ENCODE peak calls at places on chromosomes 12 and 14, in six cellular contexts. One of them, this sample, is unnamed.

GRCh38 chr12:115451785-115452736 is 768.1 kb upstream of the TBX3 start:
- DNase-seq in HepG2: peak
- DNase-seq in A549: peak
- DNase-seq in K562: peak
- DNase-seq in endothelial cell of umbilical vein: no peak
- DNase-seq in GM12878: no peak
- DNase-seq in this sample: no peak

GRCh38 chr12:123129651-123130050 is 21.2 kb downstream of the PITPNM2 start:
- DNase-seq in A549: no peak
- DNase-seq in GM12878: no peak
- DNase-seq in HepG2: no peak
- DNase-seq in K562: no peak
- DNase-seq in endothelial cell of umbilical vein: no peak
- DNase-seq in this sample: no peak

GRCh38 chr12:85835810-85836715 is at the start of gene RASSF9:
- DNase-seq in HepG2: peak
- DNase-seq in K562: no peak
- DNase-seq in GM12878: no peak
- DNase-seq in endothelial cell of umbilical vein: peak
- DNase-seq in A549: no peak
- DNase-seq in this sample: no peak

GRCh38 chr12:69843653-69844052 is 18.6 kb downstream of the MYRFL start:
- DNase-seq in HepG2: no peak
- DNase-seq in endothelial cell of umbilical vein: no peak
- DNase-seq in K562: no peak
- DNase-seq in A549: no peak
- DNase-seq in GM12878: no peak
- DNase-seq in this sample: no peak

GRCh38 chr12:5210918-5211290 is 167.2 kb downstream of the KCNA5 start:
- DNase-seq in endothelial cell of umbilical vein: no peak
- DNase-seq in HepG2: no peak
- DNase-seq in A549: no peak
- DNase-seq in GM12878: no peak
- DNase-seq in K562: no peak
- DNase-seq in this sample: no peak

GRCh38 chr14:61388173-61388975 is 67.0 kb downstream of the PRKCH start:
- DNase-seq in HepG2: no peak
- DNase-seq in A549: no peak
- DNase-seq in GM12878: peak
- DNase-seq in endothelial cell of umbilical vein: peak
- DNase-seq in K562: no peak
- DNase-seq in this sample: no peak

GRCh38 chr12:94973202-94973601 is 30.3 kb downstream of the NDUFA12 start:
- DNase-seq in K562: no peak
- DNase-seq in A549: no peak
- DNase-seq in endothelial cell of umbilical vein: no peak
- DNase-seq in GM12878: no peak
- DNase-seq in HepG2: no peak
- DNase-seq in this sample: no peak

GRCh38 chr14:36976571-36977023 is 195.8 kb downstream of the SLC25A21 start:
- DNase-seq in A549: no peak
- DNase-seq in K562: peak
- DNase-seq in GM12878: no peak
- DNase-seq in HepG2: peak
- DNase-seq in endothelial cell of umbilical vein: no peak
- DNase-seq in this sample: peak

GRCh38 chr12:4177257-4177656 is 96.3 kb upstream of the CCND2 start:
- DNase-seq in endothelial cell of umbilical vein: no peak
- DNase-seq in A549: no peak
- DNase-seq in GM12878: no peak
- DNase-seq in K562: no peak
- DNase-seq in HepG2: no peak
- DNase-seq in this sample: peak

GRCh38 chr12:50627491-50627890 is 122.7 kb downstream of the DIP2B start:
- DNase-seq in GM12878: no peak
- DNase-seq in endothelial cell of umbilical vein: no peak
- DNase-seq in A549: no peak
- DNase-seq in HepG2: no peak
- DNase-seq in K562: no peak
- DNase-seq in this sample: no peak

GRCh38 chr14:105900398-105901160 is 374.2 kb downstream of the TMEM121 start:
- DNase-seq in K562: no peak
- DNase-seq in HepG2: no peak
- DNase-seq in A549: no peak
- DNase-seq in GM12878: no peak
- DNase-seq in endothelial cell of umbilical vein: no peak
- DNase-seq in this sample: no peak

GRCh38 chr14:36258241-36258640 is 62.2 kb downstream of the MBIP start:
- DNase-seq in A549: no peak
- DNase-seq in endothelial cell of umbilical vein: no peak
- DNase-seq in GM12878: no peak
- DNase-seq in K562: no peak
- DNase-seq in HepG2: no peak
- DNase-seq in this sample: no peak

GRCh38 chr14:68027276-68027675 is 207.7 kb downstream of the RAD51B start:
- DNase-seq in K562: no peak
- DNase-seq in endothelial cell of umbilical vein: no peak
- DNase-seq in GM12878: no peak
- DNase-seq in A549: no peak
- DNase-seq in HepG2: no peak
- DNase-seq in this sample: no peak

GRCh38 chr14:35231207-35231755 is 60.9 kb upstream of the PSMA6 start:
- DNase-seq in K562: no peak
- DNase-seq in A549: no peak
- DNase-seq in GM12878: no peak
- DNase-seq in HepG2: no peak
- DNase-seq in endothelial cell of umbilical vein: no peak
- DNase-seq in this sample: no peak

GRCh38 chr14:34111933-34112332 is 161.1 kb upstream of the EGLN3 start:
- DNase-seq in GM12878: no peak
- DNase-seq in HepG2: no peak
- DNase-seq in K562: no peak
- DNase-seq in A549: no peak
- DNase-seq in endothelial cell of umbilical vein: no peak
- DNase-seq in this sample: no peak

GRCh38 chr12:98208846-98209245 is 306.5 kb upstream of the TMPO start:
- DNase-seq in endothelial cell of umbilical vein: no peak
- DNase-seq in GM12878: no peak
- DNase-seq in HepG2: no peak
- DNase-seq in A549: no peak
- DNase-seq in K562: no peak
- DNase-seq in this sample: no peak

GRCh38 chr14:54322668-54323380 is 74.0 kb upstream of the CDKN3 start:
- DNase-seq in A549: no peak
- DNase-seq in HepG2: no peak
- DNase-seq in GM12878: no peak
- DNase-seq in K562: no peak
- DNase-seq in endothelial cell of umbilical vein: no peak
- DNase-seq in this sample: no peak

GRCh38 chr12:127688901-127689428 is 578.0 kb upstream of the TMEM132C start:
- DNase-seq in HepG2: no peak
- DNase-seq in A549: no peak
- DNase-seq in K562: no peak
- DNase-seq in GM12878: no peak
- DNase-seq in endothelial cell of umbilical vein: no peak
- DNase-seq in this sample: no peak

GRCh38 chr14:94542811-94543449 is 18.3 kb upstream of the SERPINA4 start:
- DNase-seq in endothelial cell of umbilical vein: no peak
- DNase-seq in GM12878: no peak
- DNase-seq in A549: no peak
- DNase-seq in HepG2: no peak
- DNase-seq in K562: no peak
- DNase-seq in this sample: no peak

GRCh38 chr14:74038015-74038859 is 19.1 kb downstream of the BBOF1 start:
- DNase-seq in GM12878: no peak
- DNase-seq in A549: peak
- DNase-seq in K562: peak
- DNase-seq in HepG2: peak
- DNase-seq in endothelial cell of umbilical vein: peak
- DNase-seq in this sample: peak

GRCh38 chr12:132027636-132028035 is 77.9 kb downstream of the EP400 start:
- DNase-seq in A549: no peak
- DNase-seq in HepG2: no peak
- DNase-seq in K562: no peak
- DNase-seq in endothelial cell of umbilical vein: no peak
- DNase-seq in GM12878: no peak
- DNase-seq in this sample: no peak

GRCh38 chr12:133204264-133204603 is 22.9 kb downstream of the ZNF268 start:
- DNase-seq in GM12878: no peak
- DNase-seq in K562: no peak
- DNase-seq in HepG2: no peak
- DNase-seq in endothelial cell of umbilical vein: no peak
- DNase-seq in A549: no peak
- DNase-seq in this sample: peak

GRCh38 chr12:121175383-121176119 is 34.4 kb upstream of the P2RX4 start:
- DNase-seq in HepG2: no peak
- DNase-seq in GM12878: no peak
- DNase-seq in A549: no peak
- DNase-seq in K562: peak
- DNase-seq in endothelial cell of umbilical vein: no peak
- DNase-seq in this sample: peak

GRCh38 chr14:56995010-56995409 is 184.7 kb upstream of the OTX2 start:
- DNase-seq in endothelial cell of umbilical vein: no peak
- DNase-seq in GM12878: no peak
- DNase-seq in K562: no peak
- DNase-seq in A549: no peak
- DNase-seq in HepG2: peak
- DNase-seq in this sample: no peak

GRCh38 chr14:103207038-103207403 is 83.8 kb downstream of the TNFAIP2 start:
- DNase-seq in GM12878: no peak
- DNase-seq in endothelial cell of umbilical vein: no peak
- DNase-seq in K562: peak
- DNase-seq in HepG2: no peak
- DNase-seq in A549: no peak
- DNase-seq in this sample: no peak

GRCh38 chr12:53051058-53051880 is 1.4 kb downstream of the TNS2 start:
- DNase-seq in GM12878: no peak
- DNase-seq in HepG2: peak
- DNase-seq in endothelial cell of umbilical vein: peak
- DNase-seq in K562: peak
- DNase-seq in A549: no peak
- DNase-seq in this sample: peak

GRCh38 chr12:105878964-105879363 is 259.8 kb downstream of the NUAK1 start:
- DNase-seq in endothelial cell of umbilical vein: peak
- DNase-seq in K562: no peak
- DNase-seq in A549: no peak
- DNase-seq in GM12878: no peak
- DNase-seq in HepG2: no peak
- DNase-seq in this sample: no peak

GRCh38 chr14:59788176-59788575 is 82.4 kb downstream of the RTN1 start:
- DNase-seq in GM12878: no peak
- DNase-seq in K562: no peak
- DNase-seq in endothelial cell of umbilical vein: no peak
- DNase-seq in HepG2: no peak
- DNase-seq in A549: no peak
- DNase-seq in this sample: no peak
- TF ChIP-seq MYC in GM12878: no peak
- TF ChIP-seq MYC in K562: no peak
- TF ChIP-seq MYC in endothelial cell of umbilical vein: no peak
- TF ChIP-seq MYC in HepG2: no peak
- TF ChIP-seq MYC in A549: no peak
- TF ChIP-seq MYC in this sample: no peak

GRCh38 chr12:124906606-124907261 is 7.7 kb downstream of the UBC start:
- DNase-seq in HepG2: peak
- DNase-seq in K562: peak
- DNase-seq in GM12878: peak
- DNase-seq in endothelial cell of umbilical vein: peak
- DNase-seq in A549: peak
- DNase-seq in this sample: peak

GRCh38 chr12:124913474-124914391 is 717 bp downstream of the UBC start:
- DNase-seq in endothelial cell of umbilical vein: peak
- DNase-seq in K562: peak
- DNase-seq in HepG2: peak
- DNase-seq in A549: no peak
- DNase-seq in GM12878: no peak
- DNase-seq in this sample: peak

GRCh38 chr12:124909831-124910560 is 4.5 kb downstream of the UBC start:
- DNase-seq in endothelial cell of umbilical vein: no peak
- DNase-seq in HepG2: no peak
- DNase-seq in GM12878: no peak
- DNase-seq in K562: peak
- DNase-seq in A549: no peak
- DNase-seq in this sample: peak

GRCh38 chr12:124914392-124915248 is at the start of gene UBC:
- DNase-seq in HepG2: peak
- DNase-seq in A549: no peak
- DNase-seq in K562: peak
- DNase-seq in GM12878: no peak
- DNase-seq in endothelial cell of umbilical vein: peak
- DNase-seq in this sample: peak

GRCh38 chr12:124910561-124911478 is 3.6 kb downstream of the UBC start:
- DNase-seq in A549: no peak
- DNase-seq in endothelial cell of umbilical vein: no peak
- DNase-seq in HepG2: no peak
- DNase-seq in GM12878: no peak
- DNase-seq in K562: peak
- DNase-seq in this sample: peak
- TF ChIP-seq POLR2A in A549: peak
- TF ChIP-seq POLR2A in endothelial cell of umbilical vein: no peak
- TF ChIP-seq POLR2A in HepG2: peak
- TF ChIP-seq POLR2A in GM12878: peak
- TF ChIP-seq POLR2A in K562: peak
- TF ChIP-seq POLR2A in this sample: peak

DNA sequence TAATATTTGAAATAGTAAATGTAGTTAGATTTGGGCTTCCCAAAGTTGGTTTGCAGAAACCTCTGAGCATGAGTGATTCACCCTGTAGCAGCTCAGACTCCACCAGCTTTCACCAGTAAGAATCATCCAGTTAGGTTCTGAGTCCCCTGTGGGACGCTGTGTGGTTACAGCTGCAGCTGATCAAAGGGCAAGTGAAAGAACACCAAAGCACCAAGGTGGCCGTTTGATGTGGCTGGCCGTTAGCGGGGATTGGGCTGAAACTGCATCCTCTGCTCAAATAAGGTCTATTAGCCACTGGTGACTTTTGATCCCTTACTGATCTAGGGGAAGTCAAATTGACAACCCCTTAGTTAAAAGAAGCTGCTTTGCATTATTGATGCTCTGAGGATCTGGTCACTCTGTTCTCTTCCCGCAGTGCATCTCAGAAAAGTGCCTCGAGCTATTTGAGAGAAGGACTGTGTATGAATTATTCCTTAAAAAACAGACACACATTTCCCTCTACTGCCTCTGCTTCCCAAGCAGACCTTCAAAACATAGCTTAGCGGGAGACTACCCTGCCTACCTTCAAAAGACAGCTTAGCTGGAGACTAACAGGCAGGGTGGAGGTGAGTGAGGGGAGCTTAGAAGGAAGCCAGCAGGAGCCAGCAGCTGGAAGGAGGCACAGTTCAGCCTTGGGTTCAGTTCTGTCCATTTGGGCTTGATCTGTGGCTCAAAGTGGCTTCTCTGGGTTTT is 3.7 kb downstream of the ABHD12B start:
- DNase-seq in HepG2: peak
- DNase-seq in A549: no peak
- DNase-seq in K562: no peak
- DNase-seq in endothelial cell of umbilical vein: no peak
- DNase-seq in GM12878: peak
- DNase-seq in this sample: peak
- TF ChIP-seq MYC in HepG2: no peak
- TF ChIP-seq MYC in A549: no peak
- TF ChIP-seq MYC in K562: no peak
- TF ChIP-seq MYC in endothelial cell of umbilical vein: no peak
- TF ChIP-seq MYC in GM12878: no peak
- TF ChIP-seq MYC in this sample: no peak

GRCh38 chr14:97350894-97351713 is 553.9 kb downstream of the VRK1 start:
- DNase-seq in HepG2: no peak
- DNase-seq in A549: no peak
- DNase-seq in GM12878: no peak
- DNase-seq in K562: no peak
- DNase-seq in endothelial cell of umbilical vein: no peak
- DNase-seq in this sample: no peak
- TF ChIP-seq POLR2A in HepG2: no peak
- TF ChIP-seq POLR2A in A549: no peak
- TF ChIP-seq POLR2A in GM12878: no peak
- TF ChIP-seq POLR2A in K562: no peak
- TF ChIP-seq POLR2A in endothelial cell of umbilical vein: no peak
- TF ChIP-seq POLR2A in this sample: no peak

This sample was measured in NB4.